ENCODE peak calls at places on chromosomes 12 and 14, in six cellular contexts. One of them, this sample, is unnamed.
A peak's percentile ranks its signal among the peaks of the same experiment; 100 is the strongest.

GRCh38 chr14:60116181-60116580 is 24.5 kb downstream of the PCNX4 start:
- DNase-seq in H1: no peak
- DNase-seq in H9: no peak
- DNase-seq in mesenchymal stem cell: peak; percentile 75
- DNase-seq in trophoblast cell: no peak
- DNase-seq in IMR-90: peak; percentile 26
- DNase-seq in this sample: no peak

GRCh38 chr12:116247377-116247776 is 30.1 kb downstream of the MED13L start:
- DNase-seq in H1: no peak
- DNase-seq in mesenchymal stem cell: peak; percentile 63
- DNase-seq in IMR-90: peak; percentile 80
- DNase-seq in trophoblast cell: no peak
- DNase-seq in H9: no peak
- DNase-seq in this sample: no peak

GRCh38 chr14:69540654-69541335 is 33.9 kb downstream of the CCDC177 start:
- DNase-seq in H1: no peak
- DNase-seq in H9: no peak
- DNase-seq in IMR-90: no peak
- DNase-seq in trophoblast cell: no peak
- DNase-seq in mesenchymal stem cell: no peak
- DNase-seq in this sample: no peak

GRCh38 chr12:10673660-10674384 is at the start of gene STYK1:
- DNase-seq in IMR-90: peak; percentile 8
- DNase-seq in H1: peak; percentile 96
- DNase-seq in trophoblast cell: peak; percentile 92
- DNase-seq in H9: peak; percentile 92
- DNase-seq in mesenchymal stem cell: peak; percentile 21
- DNase-seq in this sample: peak; percentile 50

GRCh38 chr14:100213587-100213955 is 25.4 kb upstream of the YY1 start:
- DNase-seq in H9: no peak
- DNase-seq in trophoblast cell: no peak
- DNase-seq in mesenchymal stem cell: no peak
- DNase-seq in IMR-90: no peak
- DNase-seq in H1: no peak
- DNase-seq in this sample: no peak

GRCh38 chr12:28568709-28569108 is 378.5 kb downstream of the CCDC91 start:
- DNase-seq in mesenchymal stem cell: no peak
- DNase-seq in H9: no peak
- DNase-seq in trophoblast cell: no peak
- DNase-seq in H1: no peak
- DNase-seq in IMR-90: no peak
- DNase-seq in this sample: no peak

GRCh38 chr14:100898465-100898864 is 5.1 kb downstream of the RTL1 start:
- DNase-seq in IMR-90: no peak
- DNase-seq in trophoblast cell: no peak
- DNase-seq in H9: peak; percentile 14
- DNase-seq in mesenchymal stem cell: no peak
- DNase-seq in H1: peak; percentile 45
- DNase-seq in this sample: no peak

GRCh38 chr12:26188641-26189040 is 6.7 kb upstream of the SSPN start:
- DNase-seq in H9: no peak
- DNase-seq in mesenchymal stem cell: no peak
- DNase-seq in H1: no peak
- DNase-seq in trophoblast cell: peak; percentile 71
- DNase-seq in IMR-90: peak; percentile 14
- DNase-seq in this sample: no peak

GRCh38 chr14:49621114-49621881 is 699 bp downstream of the MGAT2 start:
- DNase-seq in H9: peak; percentile 64
- DNase-seq in trophoblast cell: no peak
- DNase-seq in mesenchymal stem cell: no peak
- DNase-seq in H1: no peak
- DNase-seq in IMR-90: peak; percentile 28
- DNase-seq in this sample: no peak

GRCh38 chr14:20606190-20606901 is 15.2 kb upstream of the RNASE12 start:
- DNase-seq in IMR-90: peak; percentile 34
- DNase-seq in trophoblast cell: no peak
- DNase-seq in H1: peak; percentile 72
- DNase-seq in H9: peak; percentile 79
- DNase-seq in mesenchymal stem cell: no peak
- DNase-seq in this sample: no peak

GRCh38 chr12:120421701-120422100 is 16.2 kb upstream of the COX6A1 start:
- DNase-seq in mesenchymal stem cell: no peak
- DNase-seq in H1: no peak
- DNase-seq in IMR-90: no peak
- DNase-seq in H9: peak; percentile 67
- DNase-seq in trophoblast cell: no peak
- DNase-seq in this sample: no peak

GRCh38 chr14:88166616-88167015 is 156.5 kb downstream of the KCNK10 start:
- DNase-seq in IMR-90: peak; percentile 11
- DNase-seq in trophoblast cell: no peak
- DNase-seq in mesenchymal stem cell: no peak
- DNase-seq in H1: no peak
- DNase-seq in H9: no peak
- DNase-seq in this sample: no peak

GRCh38 chr12:75969768-75970167 is 61.8 kb downstream of the PHLDA1 start:
- DNase-seq in IMR-90: no peak
- DNase-seq in H1: no peak
- DNase-seq in trophoblast cell: peak; percentile 20
- DNase-seq in H9: peak; percentile 80
- DNase-seq in mesenchymal stem cell: peak; percentile 43
- DNase-seq in this sample: no peak

GRCh38 chr12:124757329-124757728 is 106.3 kb downstream of the SCARB1 start:
- DNase-seq in H1: no peak
- DNase-seq in IMR-90: no peak
- DNase-seq in H9: no peak
- DNase-seq in trophoblast cell: no peak
- DNase-seq in mesenchymal stem cell: no peak
- DNase-seq in this sample: no peak

GRCh38 chr12:108630481-108631207 is 3.0 kb downstream of the SELPLG start:
- DNase-seq in H1: no peak
- DNase-seq in mesenchymal stem cell: peak; percentile 79
- DNase-seq in trophoblast cell: peak; percentile 52
- DNase-seq in H9: no peak
- DNase-seq in IMR-90: peak; percentile 77
- DNase-seq in this sample: no peak

GRCh38 chr14:52069617-52070431 is 965 bp upstream of the NID2 start:
- DNase-seq in H1: peak; percentile 81
- DNase-seq in IMR-90: peak; percentile 83
- DNase-seq in mesenchymal stem cell: peak; percentile 84
- DNase-seq in H9: peak; percentile 66
- DNase-seq in trophoblast cell: no peak
- DNase-seq in this sample: peak; percentile 56

GRCh38 chr14:103194256-103195045 is 71.2 kb downstream of the TNFAIP2 start:
- DNase-seq in H9: no peak
- DNase-seq in mesenchymal stem cell: peak; percentile 76
- DNase-seq in IMR-90: peak; percentile 66
- DNase-seq in H1: no peak
- DNase-seq in trophoblast cell: no peak
- DNase-seq in this sample: no peak

GRCh38 chr14:65709576-65709975 is 297.0 kb downstream of the FUT8 start:
- DNase-seq in mesenchymal stem cell: no peak
- DNase-seq in H1: no peak
- DNase-seq in trophoblast cell: no peak
- DNase-seq in H9: no peak
- DNase-seq in IMR-90: no peak
- DNase-seq in this sample: no peak

GRCh38 chr12:51413791-51414190 is 10.8 kb upstream of the SLC4A8 start:
- DNase-seq in trophoblast cell: no peak
- DNase-seq in IMR-90: no peak
- DNase-seq in mesenchymal stem cell: no peak
- DNase-seq in H9: no peak
- DNase-seq in H1: no peak
- DNase-seq in this sample: no peak

GRCh38 chr14:34336501-34336900 is 125.5 kb downstream of the SPTSSA start:
- DNase-seq in IMR-90: no peak
- DNase-seq in mesenchymal stem cell: no peak
- DNase-seq in H9: no peak
- DNase-seq in H1: no peak
- DNase-seq in trophoblast cell: no peak
- DNase-seq in this sample: no peak

GRCh38 chr14:99734406-99735051 is 50.4 kb downstream of the CYP46A1 start:
- DNase-seq in H1: no peak
- DNase-seq in H9: peak; percentile 27
- DNase-seq in mesenchymal stem cell: no peak
- DNase-seq in IMR-90: no peak
- DNase-seq in trophoblast cell: no peak
- DNase-seq in this sample: no peak

GRCh38 chr12:26991826-26992225 is 22.4 kb downstream of the TM7SF3 start:
- DNase-seq in H1: no peak
- DNase-seq in mesenchymal stem cell: no peak
- DNase-seq in IMR-90: no peak
- DNase-seq in trophoblast cell: no peak
- DNase-seq in H9: no peak
- DNase-seq in this sample: no peak

GRCh38 chr12:93376436-93377251 is 1.1 kb upstream of the NUDT4 start:
- DNase-seq in mesenchymal stem cell: peak; percentile 57
- DNase-seq in H9: peak; percentile 78
- DNase-seq in H1: peak; percentile 53
- DNase-seq in trophoblast cell: no peak
- DNase-seq in IMR-90: peak; percentile 60
- DNase-seq in this sample: peak; percentile 62

GRCh38 chr14:30655124-30655523 is 33.0 kb downstream of the SCFD1 start:
- DNase-seq in trophoblast cell: no peak
- DNase-seq in mesenchymal stem cell: peak; percentile 30
- DNase-seq in H1: no peak
- DNase-seq in H9: no peak
- DNase-seq in IMR-90: peak; percentile 55
- DNase-seq in this sample: no peak

GRCh38 chr14:94388027-94388895 is at the start of gene SERPINA1:
- DNase-seq in trophoblast cell: no peak
- DNase-seq in IMR-90: peak; percentile 44
- DNase-seq in mesenchymal stem cell: no peak
- DNase-seq in H9: no peak
- DNase-seq in H1: no peak
- DNase-seq in this sample: no peak

GRCh38 chr14:105343194-105343593 is 28.6 kb downstream of the PACS2 start:
- DNase-seq in H9: no peak
- DNase-seq in mesenchymal stem cell: no peak
- DNase-seq in H1: no peak
- DNase-seq in IMR-90: peak; percentile 56
- DNase-seq in trophoblast cell: no peak
- DNase-seq in this sample: no peak

GRCh38 chr12:38056701-38057689 is 259.6 kb upstream of the ALG10B start:
- DNase-seq in H1: no peak
- DNase-seq in mesenchymal stem cell: no peak
- DNase-seq in IMR-90: no peak
- DNase-seq in H9: no peak
- DNase-seq in trophoblast cell: peak; percentile 96
- DNase-seq in this sample: no peak

GRCh38 chr12:116818341-116818856 is 62.8 kb downstream of the HRK start:
- DNase-seq in IMR-90: peak; percentile 23
- DNase-seq in trophoblast cell: no peak
- DNase-seq in H9: no peak
- DNase-seq in H1: no peak
- DNase-seq in mesenchymal stem cell: peak; percentile 15
- DNase-seq in this sample: no peak

GRCh38 chr12:95790912-95791849 is 617 bp upstream of the NTN4 start:
- DNase-seq in mesenchymal stem cell: peak; percentile 32
- DNase-seq in H1: peak; percentile 77
- DNase-seq in H9: peak; percentile 62
- DNase-seq in IMR-90: peak; percentile 22
- DNase-seq in trophoblast cell: no peak
- DNase-seq in this sample: peak; percentile 29

GRCh38 chr14:22200977-22201605 is 387.9 kb downstream of the DAD1 start:
- DNase-seq in trophoblast cell: peak; percentile 14
- DNase-seq in IMR-90: peak; percentile 82
- DNase-seq in H1: no peak
- DNase-seq in H9: no peak
- DNase-seq in mesenchymal stem cell: peak; percentile 68
- DNase-seq in this sample: peak; percentile 29

GRCh38 chr12:119089668-119090013 is 89.1 kb upstream of the HSPB8 start:
- DNase-seq in H1: no peak
- DNase-seq in trophoblast cell: no peak
- DNase-seq in H9: no peak
- DNase-seq in mesenchymal stem cell: no peak
- DNase-seq in IMR-90: no peak
- DNase-seq in this sample: no peak

GRCh38 chr14:23544511-23545447 is 6.8 kb downstream of the ZFHX2 start:
- DNase-seq in H1: peak; percentile 81
- DNase-seq in IMR-90: no peak
- DNase-seq in trophoblast cell: no peak
- DNase-seq in H9: peak; percentile 91
- DNase-seq in mesenchymal stem cell: no peak
- DNase-seq in this sample: no peak

GRCh38 chr14:52741865-52742264 is 11.9 kb downstream of the STYX start:
- DNase-seq in mesenchymal stem cell: no peak
- DNase-seq in trophoblast cell: no peak
- DNase-seq in IMR-90: peak; percentile 0
- DNase-seq in H1: no peak
- DNase-seq in H9: no peak
- DNase-seq in this sample: no peak

GRCh38 chr12:31227401-31227981 is 98.5 kb downstream of the SINHCAF start:
- DNase-seq in mesenchymal stem cell: no peak
- DNase-seq in H9: no peak
- DNase-seq in trophoblast cell: no peak
- DNase-seq in IMR-90: no peak
- DNase-seq in H1: no peak
- DNase-seq in this sample: no peak
- H3K14ac ChIP-seq in mesenchymal stem cell: no peak overlapping the region
- H3K14ac ChIP-seq in H9: peak overlapping the region; percentile 34
- H3K14ac ChIP-seq in trophoblast cell: no peak overlapping the region
- H3K14ac ChIP-seq in IMR-90: no peak overlapping the region
- H3K14ac ChIP-seq in H1: no peak overlapping the region
- H3K14ac ChIP-seq in this sample: peak overlapping the region; percentile 1

DNA sequence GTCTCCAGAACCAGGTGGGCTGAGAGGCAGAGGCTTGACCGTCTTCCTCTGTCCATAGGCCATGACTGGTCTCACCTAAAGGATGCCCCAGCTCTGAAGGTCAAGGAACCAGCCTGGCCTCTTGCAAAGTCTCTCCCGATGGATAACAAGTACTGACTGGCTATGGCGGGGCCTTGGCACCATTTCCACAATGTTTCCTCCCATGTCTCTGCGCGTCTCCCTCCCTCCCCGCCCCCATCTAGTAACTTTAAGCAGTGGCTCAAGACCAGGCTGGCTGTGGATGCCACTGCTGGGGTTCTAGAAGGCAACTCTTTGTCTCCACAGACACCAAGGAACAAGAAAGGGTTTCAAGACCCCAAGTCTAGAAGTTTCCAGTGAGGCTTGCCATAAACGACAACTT is 275.5 kb downstream of the DPF3 start:
- DNase-seq in IMR-90: no peak
- DNase-seq in trophoblast cell: no peak
- DNase-seq in mesenchymal stem cell: no peak
- DNase-seq in H1: peak; percentile 33
- DNase-seq in H9: no peak
- DNase-seq in this sample: no peak
- H2AFZ ChIP-seq in IMR-90: no peak overlapping the region
- H2AFZ ChIP-seq in trophoblast cell: peak overlapping the region; percentile 20
- H2AFZ ChIP-seq in mesenchymal stem cell: no peak overlapping the region
- H2AFZ ChIP-seq in H1: no peak overlapping the region
- H2AFZ ChIP-seq in H9: no peak overlapping the region
- H2AFZ ChIP-seq in this sample: peak overlapping the region; percentile 84

GRCh38 chr12:67269632-67270578 is 747 bp downstream of the CAND1 start:
- DNase-seq in trophoblast cell: peak; percentile 4
- DNase-seq in IMR-90: no peak
- DNase-seq in H9: peak; percentile 69
- DNase-seq in H1: peak; percentile 74
- DNase-seq in mesenchymal stem cell: no peak
- DNase-seq in this sample: no peak
- H3K14ac ChIP-seq in trophoblast cell: peak overlapping the region; percentile 100
- H3K14ac ChIP-seq in IMR-90: peak overlapping the region; percentile 34
- H3K14ac ChIP-seq in H9: peak overlapping the region; percentile 70
- H3K14ac ChIP-seq in H1: no peak overlapping the region
- H3K14ac ChIP-seq in mesenchymal stem cell: peak overlapping the region; percentile 85
- H3K14ac ChIP-seq in this sample: peak overlapping the region; percentile 63

GRCh38 chr14:27315477-27315876 is 717.6 kb upstream of the NOVA1 start:
- DNase-seq in H1: no peak
- DNase-seq in IMR-90: no peak
- DNase-seq in mesenchymal stem cell: no peak
- DNase-seq in H9: no peak
- DNase-seq in trophoblast cell: no peak
- DNase-seq in this sample: no peak
- H2AFZ ChIP-seq in H1: no peak overlapping the region
- H2AFZ ChIP-seq in IMR-90: no peak overlapping the region
- H2AFZ ChIP-seq in mesenchymal stem cell: no peak overlapping the region
- H2AFZ ChIP-seq in H9: no peak overlapping the region
- H2AFZ ChIP-seq in trophoblast cell: no peak overlapping the region
- H2AFZ ChIP-seq in this sample: no peak overlapping the region